ENCODE peak calls at places on chromosomes 1 and 21, in five cellular contexts. U is esophagus muscularis mucosa, W is IMR-90, G is left lung, O is upper lobe of right lung. A is an unnamed sample. For H3K9me3, the result is how much of the 10 kb centered on the place peaks cover.

GRCh38 chr1:162605225-162605927 is 26.9 kb upstream of the DDR2 start:
- DNase-seq in U (no peak), W (peak), G (no peak), O (no peak), A (peak)

GRCh38 chr21:43362928-43363314 is 64.0 kb downstream of the SIK1 start:
- DNase-seq in U (no peak), W (no peak), G (no peak), O (no peak), A (no peak)

GRCh38 chr1:160398823-160399222 is 1.5 kb upstream of the VANGL2 start:
- DNase-seq in U (no peak), W (no peak), G (no peak), O (no peak), A (no peak)

GRCh38 chr21:36735724-36736310 is 36.9 kb downstream of the SIM2 start:
- DNase-seq in U (no peak), W (no peak), G (no peak), O (no peak), A (no peak)

GRCh38 chr1:17630048-17630830 is 90.7 kb downstream of the ARHGEF10L start:
- DNase-seq in U (peak), W (no peak), G (peak), O (peak), A (no peak)

GRCh38 chr1:9273177-9273576 is 19.5 kb upstream of the SPSB1 start:
- DNase-seq in U (no peak), W (no peak), G (no peak), O (no peak), A (no peak)

GRCh38 chr1:175742790-175743459 is 470 bp downstream of the TNR start:
- DNase-seq in U (no peak), W (peak), G (no peak), O (no peak), A (no peak)

GRCh38 chr1:91402023-91402422 is 2.6 kb downstream of the HFM1 start:
- DNase-seq in U (no peak), W (peak), G (no peak), O (no peak), A (no peak)

DNA sequence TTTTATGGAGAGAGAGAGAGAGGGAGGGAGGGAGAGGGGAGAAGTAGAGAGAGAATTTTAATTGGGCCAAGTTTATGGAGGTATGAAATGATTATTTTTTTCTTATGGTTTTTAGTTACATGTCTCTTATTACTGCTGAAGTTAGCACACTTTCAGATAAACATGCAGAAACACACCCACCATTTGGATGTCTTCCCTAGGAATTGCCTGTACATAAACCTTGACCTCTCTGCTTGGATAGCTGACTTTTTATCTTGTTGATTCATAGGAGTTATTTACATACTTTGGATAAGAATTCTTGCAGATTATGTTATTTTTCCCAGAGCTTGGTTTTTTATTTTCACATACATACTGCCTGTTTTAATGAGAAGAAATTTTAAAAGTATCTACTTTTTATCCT is 310.2 kb upstream of the ADAMTS5 start:
- DNase-seq in U (no peak), W (peak), G (no peak), O (no peak), A (no peak)
- H3K9me3 ChIP-seq in U (under half), W (under half), G (under half), O (under half), A (under half)

GRCh38 chr1:22108343-22109135 is 34.4 kb downstream of the WNT4 start:
- DNase-seq in U (peak), W (no peak), G (no peak), O (no peak), A (no peak)

GRCh38 chr1:22104865-22105437 is 37.9 kb downstream of the WNT4 start:
- DNase-seq in U (no peak), W (no peak), G (no peak), O (no peak), A (no peak)

GRCh38 chr1:22104074-22104473 is 38.8 kb downstream of the WNT4 start:
- DNase-seq in U (no peak), W (no peak), G (no peak), O (no peak), A (no peak)

GRCh38 chr1:22107126-22107525 is 35.8 kb downstream of the WNT4 start:
- DNase-seq in U (no peak), W (peak), G (no peak), O (no peak), A (no peak)

GRCh38 chr1:22105611-22106207 is 37.2 kb downstream of the WNT4 start:
- DNase-seq in U (no peak), W (peak), G (no peak), O (no peak), A (peak)
- H3K27ac ChIP-seq in U (no peak), W (no peak), G (no peak), O (no peak), A (no peak)

GRCh38 chr21:33794586-33794985 is 121.0 kb downstream of the ATP5PO start:
- DNase-seq in U (no peak), W (no peak), G (no peak), O (no peak), A (no peak)
- H3K4me3 ChIP-seq in U (no peak), W (no peak), G (no peak), O (no peak), A (no peak)

GRCh38 chr1:6124746-6125365 is 55.3 kb downstream of the CHD5 start:
- DNase-seq in U (no peak), W (no peak), G (no peak), O (peak), A (no peak)

GRCh38 chr1:6126028-6126427 is 54.1 kb downstream of the CHD5 start:
- DNase-seq in U (no peak), W (no peak), G (no peak), O (peak), A (no peak)

GRCh38 chr1:6126521-6127067 is 53.5 kb downstream of the CHD5 start:
- DNase-seq in U (no peak), W (no peak), G (no peak), O (peak), A (no peak)

GRCh38 chr1:6124341-6124740 is 55.8 kb downstream of the CHD5 start:
- DNase-seq in U (no peak), W (no peak), G (no peak), O (peak), A (no peak)

DNA sequence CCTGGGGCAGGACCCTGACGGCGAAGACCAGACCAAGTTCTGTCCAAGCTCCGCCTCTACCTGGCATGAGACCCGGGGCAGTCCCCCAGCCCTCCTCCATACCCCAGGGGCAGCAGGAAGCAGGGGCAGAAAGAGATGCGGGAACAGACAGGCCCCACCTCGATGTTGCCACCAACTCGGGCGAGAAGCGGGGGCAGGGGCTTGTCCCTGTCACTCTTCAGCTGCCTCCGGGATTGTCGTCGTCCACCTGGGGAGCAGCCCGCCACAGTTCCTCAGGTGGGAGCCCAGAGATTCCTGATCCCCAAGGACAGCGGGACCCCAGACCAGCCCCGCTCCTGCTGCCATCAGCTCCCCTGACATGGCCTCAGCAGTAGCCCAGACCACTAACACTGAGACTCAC is 54.8 kb downstream of the CHD5 start:
- DNase-seq in U (no peak), W (no peak), G (no peak), O (peak), A (no peak)
- H3K9me3 ChIP-seq in U (under half), W (under half), G (under half), O (under half), A (under half)

GRCh38 chr21:17002628-17003027 is 510.2 kb upstream of the CXADR start:
- DNase-seq in U (no peak), W (no peak), G (no peak), O (no peak), A (no peak)

GRCh38 chr21:17003221-17003620 is 509.6 kb upstream of the CXADR start:
- DNase-seq in U (no peak), W (peak), G (no peak), O (no peak), A (peak)

GRCh38 chr21:17003763-17004373 is 509.0 kb upstream of the CXADR start:
- DNase-seq in U (no peak), W (peak), G (no peak), O (no peak), A (no peak)
- H3K27ac ChIP-seq in U (no peak), W (no peak), G (peak), O (no peak), A (no peak)

GRCh38 chr1:10530756-10531155 is 56.0 kb downstream of the PEX14 start:
- DNase-seq in U (no peak), W (peak), G (no peak), O (no peak), A (no peak)
- H3K4me3 ChIP-seq in U (no peak), W (peak), G (peak), O (peak), A (peak)

DNA sequence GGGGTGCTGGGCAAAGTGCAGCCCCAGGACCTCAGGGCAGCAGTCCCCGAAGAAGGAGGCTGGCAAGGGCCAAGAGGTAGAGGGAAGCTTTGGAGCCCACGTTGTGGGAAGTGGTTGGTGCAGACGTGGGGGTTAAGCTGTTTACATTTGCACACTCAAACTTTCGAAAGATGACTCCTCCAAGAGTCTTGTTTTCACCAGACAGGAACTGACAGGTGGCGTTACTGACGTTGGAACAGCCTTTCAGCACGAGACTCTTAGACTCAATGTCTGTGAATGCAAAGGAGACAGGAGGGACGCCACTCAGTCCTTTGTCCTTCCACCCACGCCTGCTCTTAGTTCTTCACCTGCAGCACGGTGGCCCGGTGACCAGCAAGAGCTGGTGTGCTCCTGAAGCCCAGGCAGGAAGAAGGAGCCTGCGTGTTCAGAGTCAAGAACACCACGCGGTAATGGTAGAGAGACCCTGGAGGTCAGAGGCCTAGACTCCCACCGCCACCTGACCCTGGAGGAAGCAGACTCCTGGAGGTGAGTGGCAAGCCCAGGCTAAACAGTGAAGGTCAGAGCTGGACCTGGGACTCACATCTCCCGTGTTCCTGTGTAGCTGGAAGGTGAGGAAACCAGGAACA is 15.9 kb downstream of the LYPD8 start:
- DNase-seq in U (no peak), W (no peak), G (no peak), O (peak), A (no peak)
- H3K9me3 ChIP-seq in U (under half), W (under half), G (under half), O (under half), A (half or more)

DNA sequence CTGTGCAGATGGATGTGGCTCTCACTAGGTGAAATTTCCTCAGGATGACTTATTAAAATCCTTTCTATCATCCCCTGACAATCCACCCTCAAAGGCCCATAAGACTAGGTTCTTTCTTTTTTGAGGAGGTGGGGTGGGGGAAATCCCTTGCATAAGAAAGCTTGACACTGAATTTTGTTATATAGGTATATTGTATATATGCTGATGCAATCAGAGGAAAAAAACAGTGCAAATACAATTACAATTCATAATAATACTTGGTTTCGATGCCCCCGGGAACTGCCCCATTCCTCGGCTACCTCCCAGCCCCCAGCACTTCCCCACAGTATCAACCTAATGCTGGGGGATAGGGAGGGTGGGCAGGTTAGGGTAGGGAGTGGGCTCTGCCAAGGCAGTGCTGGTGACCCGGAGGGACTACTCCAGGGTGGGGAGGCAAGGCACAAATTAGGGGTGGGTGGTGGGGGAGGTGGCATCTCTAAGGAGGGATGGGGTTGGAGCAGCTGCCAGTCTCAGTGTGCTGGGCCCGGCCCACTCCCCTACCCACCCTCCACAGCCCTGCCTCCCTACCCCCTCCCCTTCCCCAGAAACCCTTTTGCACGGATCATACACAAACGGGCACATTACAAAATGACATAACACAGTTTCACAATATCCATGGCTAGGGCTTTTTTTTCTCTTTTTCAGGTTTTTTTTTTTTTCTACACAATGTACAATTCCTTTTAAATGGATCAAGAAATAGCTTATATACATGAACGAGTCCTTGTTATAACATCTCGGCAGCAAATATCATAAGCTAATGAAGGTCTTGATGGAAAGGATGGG is 30.9 kb downstream of the SLC27A3 start:
- DNase-seq in U (no peak), W (no peak), G (no peak), O (peak), A (no peak)
- H3K27ac ChIP-seq in U (peak), W (no peak), G (no peak), O (peak), A (peak)

DNA sequence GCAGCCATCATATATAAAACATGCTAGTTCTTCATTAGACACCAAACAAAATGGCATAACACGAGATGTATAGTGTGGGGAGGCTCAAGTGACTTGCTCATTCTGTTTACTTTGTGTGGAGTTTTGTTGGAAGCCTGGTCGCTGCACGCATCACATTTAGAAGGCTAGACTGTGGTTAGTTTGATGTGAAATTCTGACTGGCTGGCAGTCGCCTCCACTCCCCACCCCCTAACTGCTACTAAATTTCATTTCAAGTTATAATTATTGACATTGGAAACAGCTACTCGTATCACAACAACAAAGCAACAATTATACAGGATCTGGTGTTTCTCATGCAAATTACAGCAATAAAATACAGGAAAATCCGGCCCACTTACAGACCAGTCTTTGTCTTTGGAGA is 356.1 kb downstream of the LMO4 start:
- DNase-seq in U (no peak), W (peak), G (peak), O (no peak), A (no peak)
- H3K4me3 ChIP-seq in U (peak), W (peak), G (no peak), O (peak), A (peak)

A was measured in AG04450.